ENCODE peak calls at places on chromosomes 12 and 14, in eight cellular contexts. W is Right ventricle myocardium superior; C is psoas muscle; I is left lung; Q is heart right ventricle; G is activated T-cell treated with anti-CD3 and anti-CD28 coated beads, Interleukin-2, amount 50 U/mL, for 4 hours; S is aorta; X is HCT116. O is an unnamed sample.

GRCh38 chr14:50812856-50813543 is 18.0 kb downstream of the NIN start:
- ATAC-seq in Q (no peak), X (no peak), C (no peak), S (no peak), W (no peak), G (peak; percentile 49), I (no peak), O (no peak)

GRCh38 chr14:103401223-103402214 is 16.3 kb downstream of the MARK3 start:
- ATAC-seq in C (peak; percentile 79), X (no peak), G (peak; percentile 92), S (no peak), W (peak; percentile 17), I (peak; percentile 30), Q (peak; percentile 34), O (peak; percentile 95)

GRCh38 chr12:53596920-53597363 is 29.2 kb downstream of the ATF7 start:
- ATAC-seq in X (no peak), C (no peak), I (peak; percentile 62), Q (peak; percentile 82), S (peak; percentile 72), G (no peak), W (peak; percentile 85), O (peak; percentile 47)

GRCh38 chr12:1630827-1631591 is 2.0 kb downstream of the WNT5B start:
- ATAC-seq in W (peak; percentile 3), G (peak; percentile 5), I (no peak), S (no peak), X (no peak), Q (peak; percentile 20), C (no peak), O (no peak)

GRCh38 chr12:96882862-96883261 is 24.2 kb upstream of the NEDD1 start:
- ATAC-seq in Q (no peak), C (no peak), S (no peak), W (no peak), X (no peak), G (peak; percentile 43), I (peak; percentile 29), O (peak; percentile 77)

GRCh38 chr12:25115677-25116076 is 79.3 kb downstream of the DNAI7 start:
- ATAC-seq in G (no peak), C (no peak), S (no peak), I (peak; percentile 96), Q (no peak), X (no peak), W (peak; percentile 38), O (no peak)

GRCh38 chr12:96526110-96526509 is 36.7 kb downstream of the CFAP54 start:
- ATAC-seq in S (no peak), X (no peak), Q (no peak), W (no peak), C (no peak), G (no peak), I (no peak), O (no peak)

GRCh38 chr14:86781111-86781510 is 1211.9 kb downstream of the GALC start:
- ATAC-seq in Q (no peak), W (no peak), S (no peak), I (no peak), C (no peak), G (no peak), X (no peak), O (no peak)

GRCh38 chr12:89497467-89497866 is 27.1 kb downstream of the GALNT4 start:
- ATAC-seq in X (no peak), S (no peak), I (no peak), C (no peak), Q (peak; percentile 63), G (no peak), W (peak; percentile 71), O (no peak)

GRCh38 chr12:65825323-65825572 is 965 bp downstream of the HMGA2 start:
- ATAC-seq in Q (no peak), G (peak; percentile 17), C (no peak), I (no peak), S (peak; percentile 42), W (peak; percentile 27), X (no peak), O (no peak)

GRCh38 chr12:112788205-112788604 is 3.3 kb upstream of the RPH3A start:
- ATAC-seq in G (no peak), C (no peak), S (no peak), W (no peak), I (no peak), X (peak; percentile 32), Q (no peak), O (no peak)

GRCh38 chr12:76678992-76679391 is 84.9 kb upstream of the ZDHHC17 start:
- ATAC-seq in G (no peak), X (no peak), I (no peak), S (no peak), C (no peak), W (no peak), Q (no peak), O (no peak)

GRCh38 chr12:40292788-40293429 is 68.1 kb downstream of the LRRK2 start:
- ATAC-seq in S (no peak), C (no peak), Q (no peak), X (no peak), W (no peak), I (no peak), G (no peak), O (no peak)

GRCh38 chr14:68936476-68936875 is 42.6 kb downstream of the ACTN1 start:
- ATAC-seq in S (no peak), G (no peak), W (no peak), X (no peak), Q (no peak), I (no peak), C (no peak), O (no peak)

GRCh38 chr12:2402180-2402579 is 349.4 kb downstream of the CACNA1C start:
- ATAC-seq in C (no peak), I (no peak), Q (no peak), X (no peak), G (peak; percentile 23), S (no peak), W (peak; percentile 19), O (no peak)

O was measured in SK-N-SH treated with all-trans-retinoic acid at 6 μM for 48 hours.